ENCODE peak calls at places on chromosomes 12 and 14, in five cellular contexts. J is coronary artery, L is NCI-H1105, B is fibroblast of the conjunctiva, Q is upper lobe of right lung. W is an unnamed sample.
A peak's percentile ranks its signal among the peaks of the same experiment; 100 is the strongest.

GRCh38 chr12:53941750-53942149 is 3.1 kb downstream of the HOXC13 start:
- DNase-seq in B (no peak), L (no peak), Q (no peak), J (no peak), W (no peak)

GRCh38 chr14:29576997-29577396 is 350.6 kb downstream of the PRKD1 start:
- DNase-seq in J (no peak), Q (no peak), B (peak; percentile 17), L (no peak), W (no peak)

GRCh38 chr14:50666772-50667490 is 1.2 kb downstream of the SAV1 start:
- DNase-seq in J (no peak), L (peak; percentile 9), B (peak; percentile 50), Q (no peak), W (no peak)

GRCh38 chr14:104844306-104845032 is 20.6 kb upstream of the CEP170B start:
- DNase-seq in B (no peak), J (no peak), Q (peak; percentile 62), L (no peak), W (no peak)

GRCh38 chr14:78633747-78634146 is 463.6 kb downstream of the NRXN3 start:
- DNase-seq in J (no peak), Q (no peak), L (peak; percentile 51), B (no peak), W (no peak)

GRCh38 chr12:5912437-5913334 is 32.4 kb downstream of the ANO2 start:
- DNase-seq in Q (peak; percentile 46), B (no peak), J (no peak), L (no peak), W (peak; percentile 45)

GRCh38 chr12:77152623-77153193 is 87.3 kb upstream of the E2F7 start:
- DNase-seq in Q (no peak), L (no peak), J (no peak), B (peak; percentile 53), W (no peak)

GRCh38 chr12:5177096-5177495 is 133.4 kb downstream of the KCNA5 start:
- DNase-seq in L (peak; percentile 74), B (no peak), Q (no peak), J (no peak), W (no peak)

GRCh38 chr14:93316716-93317115 is 16.1 kb downstream of the BTBD7 start:
- DNase-seq in Q (no peak), B (no peak), J (no peak), L (no peak), W (no peak)

GRCh38 chr12:118357327-118358007 is 15.2 kb downstream of the TAOK3 start:
- DNase-seq in B (peak; percentile 36), L (no peak), J (no peak), Q (no peak), W (no peak)

GRCh38 chr12:68495666-68496065 is 115.0 kb upstream of the RAP1B start:
- DNase-seq in L (no peak), B (no peak), Q (no peak), J (no peak), W (no peak)

GRCh38 chr12:120352117-120352516 is 16.8 kb downstream of the MSI1 start:
- DNase-seq in Q (no peak), B (no peak), J (no peak), L (no peak), W (no peak)

GRCh38 chr12:44571031-44571550 is 305.0 kb downstream of the NELL2 start:
- DNase-seq in J (no peak), L (no peak), B (no peak), Q (no peak), W (no peak)

GRCh38 chr12:11893998-11894397 is 176.7 kb upstream of the BCL2L14 start:
- DNase-seq in B (no peak), L (no peak), Q (no peak), J (no peak), W (no peak)

GRCh38 chr12:121165316-121165715 is 32.6 kb downstream of the P2RX7 start:
- DNase-seq in J (no peak), L (no peak), Q (no peak), B (no peak), W (no peak)

GRCh38 chr12:56087220-56087619 is 7.3 kb downstream of the ERBB3 start:
- DNase-seq in L (no peak), B (no peak), J (no peak), Q (peak; percentile 96), W (no peak)

GRCh38 chr14:103110681-103111296 is 12.5 kb upstream of the TNFAIP2 start:
- DNase-seq in B (no peak), Q (no peak), J (no peak), L (no peak), W (no peak)

GRCh38 chr12:80701388-80701787 is 6.0 kb upstream of the MYF6 start:
- DNase-seq in L (no peak), Q (no peak), J (no peak), B (no peak), W (no peak)

GRCh38 chr12:53063708-53064612 is 14.1 kb downstream of the TNS2 start:
- DNase-seq in L (no peak), Q (peak; percentile 60), B (peak; percentile 93), J (peak; percentile 92), W (peak; percentile 89)

GRCh38 chr12:49942921-49943662 is 7.4 kb upstream of the AQP2 start:
- DNase-seq in J (peak; percentile 69), L (no peak), Q (peak; percentile 69), B (no peak), W (peak; percentile 73)

GRCh38 chr14:22976620-22977433 is 5.5 kb downstream of the AJUBA start:
- DNase-seq in Q (no peak), B (peak; percentile 47), J (no peak), L (no peak), W (no peak)

GRCh38 chr14:91892918-91893527 is 25.7 kb upstream of the TC2N start:
- DNase-seq in J (no peak), Q (no peak), B (no peak), L (no peak), W (no peak)

GRCh38 chr12:46983959-46984833 is 95.2 kb upstream of the PCED1B start:
- DNase-seq in B (peak; percentile 55), L (peak; percentile 51), Q (no peak), J (no peak), W (no peak)

GRCh38 chr12:50220357-50221061 is 53.3 kb upstream of the CERS5 start:
- DNase-seq in J (no peak), L (no peak), Q (no peak), B (peak; percentile 63), W (no peak)

GRCh38 chr12:1807107-1807478 is 13.3 kb upstream of the LRTM2 start:
- DNase-seq in Q (peak; percentile 41), B (no peak), L (no peak), J (no peak), W (no peak)

GRCh38 chr14:89418976-89419375 is 1.9 kb upstream of the FOXN3 start:
- DNase-seq in Q (peak; percentile 6), J (no peak), B (no peak), L (no peak), W (peak; percentile 5)

GRCh38 chr12:124680863-124681778 is 113.7 kb upstream of the NCOR2 start:
- DNase-seq in J (no peak), B (no peak), L (no peak), Q (no peak), W (no peak)

GRCh38 chr12:31584782-31585181 is 6.2 kb downstream of the DENND5B start:
- DNase-seq in Q (no peak), B (no peak), L (no peak), J (no peak), W (no peak)

GRCh38 chr12:10661338-10661737 is 12.5 kb downstream of the STYK1 start:
- DNase-seq in Q (no peak), B (no peak), L (no peak), J (no peak), W (no peak)